ENCODE peak calls at places on chromosomes 13 and 19, in four cellular contexts. M, J, N and V are unnamed samples. For H3K4me1, the result is how much of the 10 kb centered on the place peaks cover.

GRCh38 chr19:29325241-29325975 is 112.5 kb upstream of the UQCRFS1 start:
- DNase-seq in J (no peak), N (no peak), M (no peak), V (no peak)

GRCh38 chr13:34749046-34749445 is 193.0 kb upstream of the NBEA start:
- DNase-seq in J (no peak), N (no peak), M (no peak), V (no peak)

GRCh38 chr13:77239312-77239711 is 87.6 kb downstream of the MYCBP2 start:
- DNase-seq in N (no peak), M (peak), J (no peak), V (no peak)

GRCh38 chr19:55615553-55616394 is 8.6 kb downstream of the ZNF784 start:
- DNase-seq in N (no peak), J (no peak), M (no peak), V (no peak)

GRCh38 chr19:45528744-45529453 is 21.6 kb downstream of the VASP start:
- DNase-seq in J (no peak), M (no peak), N (peak), V (peak)

GRCh38 chr19:32748497-32748896 is 28.9 kb downstream of the TDRD12 start:
- DNase-seq in M (no peak), J (no peak), N (no peak), V (no peak)

GRCh38 chr13:98039964-98040363 is 86.5 kb downstream of the IPO5 start:
- DNase-seq in N (no peak), M (no peak), J (no peak), V (no peak)

GRCh38 chr13:24251525-24251924 is 57.9 kb upstream of the C1QTNF9 start:
- DNase-seq in M (no peak), N (no peak), J (no peak), V (no peak)

GRCh38 chr19:56831279-56831678 is 9.2 kb downstream of the PEG3 start:
- DNase-seq in M (no peak), N (no peak), J (no peak), V (no peak)

GRCh38 chr19:46442808-46443450 is 14.2 kb upstream of the PNMA8C start:
- DNase-seq in M (peak), J (no peak), N (peak), V (peak)

GRCh38 chr13:32316476-32316875 is 1.2 kb downstream of the BRCA2 start:
- DNase-seq in J (no peak), N (no peak), M (no peak), V (no peak)

GRCh38 chr13:114203536-114203935 is 24.5 kb downstream of the CFAP97D2 start:
- DNase-seq in M (no peak), N (no peak), J (no peak), V (peak)

GRCh38 chr19:7705387-7706187 is 3.7 kb upstream of the FCER2 start:
- DNase-seq in J (no peak), M (no peak), N (no peak), V (no peak)

GRCh38 chr19:32238076-32238475 is 107.3 kb upstream of the ZNF507 start:
- DNase-seq in J (no peak), M (no peak), N (no peak), V (no peak)

GRCh38 chr13:26605845-26606244 is 48.4 kb downstream of the WASF3 start:
- DNase-seq in N (no peak), M (no peak), J (no peak), V (no peak)

GRCh38 chr13:71602327-71602726 is 264.7 kb downstream of the DACH1 start:
- DNase-seq in N (no peak), M (no peak), J (no peak), V (no peak)

GRCh38 chr19:30450101-30450500 is 77.9 kb downstream of the ZNF536 start:
- DNase-seq in M (peak), J (no peak), N (peak), V (no peak)

GRCh38 chr19:5271145-5271544 is 69.5 kb downstream of the PTPRS start:
- DNase-seq in J (no peak), M (no peak), N (no peak), V (no peak)

GRCh38 chr19:38270587-38271167 is 6.3 kb downstream of the SPINT2 start:
- DNase-seq in M (peak), J (no peak), N (no peak), V (no peak)

GRCh38 chr13:28705734-28706133 is 13.0 kb downstream of the SLC46A3 start:
- DNase-seq in M (no peak), N (peak), J (no peak), V (no peak)

GRCh38 chr13:22726721-22727120 is 454.1 kb upstream of the SGCG start:
- DNase-seq in N (no peak), M (no peak), J (no peak), V (no peak)

GRCh38 chr19:12720296-12720695 is 3.4 kb downstream of the TNPO2 start:
- DNase-seq in J (no peak), M (no peak), N (no peak), V (no peak)

GRCh38 chr13:44453881-44454280 is 80.3 kb downstream of the SERP2 start:
- DNase-seq in M (no peak), J (no peak), N (no peak), V (no peak)

GRCh38 chr19:10421240-10421948 is 1.1 kb downstream of the PDE4A start:
- DNase-seq in M (no peak), N (no peak), J (no peak), V (no peak)
- H3K4me1 ChIP-seq in M (under half), N (under half), J (under half), V (under half)

GRCh38 chr19:10872551-10873107 is 1.3 kb downstream of the CARM1 start:
- DNase-seq in J (no peak), M (no peak), N (no peak), V (no peak)

GRCh38 chr19:10874019-10874418 is 2.7 kb downstream of the CARM1 start:
- DNase-seq in J (no peak), M (no peak), N (no peak), V (no peak)

GRCh38 chr19:10870501-10870954 is 825 bp upstream of the CARM1 start:
- DNase-seq in M (no peak), N (no peak), J (no peak), V (peak)

GRCh38 chr19:10870955-10871603 is at the start of gene CARM1:
- DNase-seq in M (peak), J (peak), N (peak), V (peak)

DNA sequence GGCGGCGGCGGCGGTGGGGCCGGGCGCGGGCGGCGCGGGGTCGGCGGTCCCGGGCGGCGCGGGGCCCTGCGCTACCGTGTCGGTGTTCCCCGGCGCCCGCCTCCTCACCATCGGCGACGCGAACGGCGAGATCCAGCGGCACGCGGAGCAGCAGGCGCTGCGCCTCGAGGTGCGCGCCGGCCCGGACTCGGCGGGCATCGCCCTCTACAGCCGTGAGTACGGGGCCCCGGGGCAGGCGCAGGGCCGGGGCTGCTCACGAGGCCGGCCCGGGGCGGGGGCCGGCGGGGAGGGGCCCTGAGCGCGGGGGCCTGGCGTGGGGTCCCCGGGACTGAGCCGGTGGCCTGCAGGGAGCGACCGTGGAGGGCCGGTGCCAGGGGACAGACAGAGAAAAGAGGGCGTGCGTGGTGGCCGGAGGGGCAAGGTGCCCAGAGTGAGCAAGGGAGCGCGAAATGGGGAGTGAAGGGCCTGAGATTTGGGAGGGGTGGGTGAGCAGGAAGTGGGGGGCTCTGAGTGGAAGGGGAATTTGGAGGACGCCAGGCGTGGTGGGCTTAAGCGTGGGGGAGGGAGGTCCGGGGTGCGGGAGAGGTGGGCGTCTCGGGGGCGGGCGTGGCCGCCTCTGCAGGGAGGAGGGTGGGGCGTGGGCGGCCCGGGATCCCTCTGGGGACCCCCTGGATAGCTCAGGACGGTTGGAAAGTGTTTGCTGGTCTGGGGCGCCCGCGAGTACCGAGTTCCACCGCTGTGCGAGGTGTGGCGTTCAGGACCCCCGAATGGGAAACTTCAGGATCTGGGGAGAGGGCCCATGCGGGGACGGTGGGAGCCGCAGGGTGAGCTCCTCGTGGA is 578 bp downstream of the CARM1 start:
- DNase-seq in J (no peak), N (peak), M (no peak), V (no peak)
- TF ChIP-seq CTCF in J (peak), N (peak), M (no peak), V (peak)

GRCh38 chr19:16378291-16378889 is 53.8 kb downstream of the KLF2 start:
- DNase-seq in J (no peak), N (no peak), M (no peak), V (no peak)
- H3K4me1 ChIP-seq in J (under half), N (under half), M (under half), V (under half)

GRCh38 chr19:48000846-48001245 is 6.4 kb downstream of the ELSPBP1 start:
- DNase-seq in M (no peak), J (no peak), N (no peak), V (no peak)

GRCh38 chr19:48010932-48011758 is 16.7 kb downstream of the ELSPBP1 start:
- DNase-seq in J (no peak), N (no peak), M (no peak), V (no peak)

GRCh38 chr19:48004236-48004635 is 9.8 kb downstream of the ELSPBP1 start:
- DNase-seq in M (no peak), N (no peak), J (no peak), V (no peak)

GRCh38 chr19:48006762-48007161 is 12.3 kb downstream of the ELSPBP1 start:
- DNase-seq in N (no peak), J (no peak), M (no peak), V (no peak)
- TF ChIP-seq CTCF in N (no peak), J (no peak), M (no peak), V (peak)